ENCODE peak calls at places on chromosomes 5 and 9, in four cellular contexts. One of them, this sample, is unnamed.

GRCh38 chr9:107546859-107547258 is 57.3 kb upstream of the KLF4 start:
- DNase-seq in NB4: no peak
- DNase-seq in WTC11: no peak
- DNase-seq in fibroblast of pulmonary artery: no peak
- DNase-seq in this sample: no peak

GRCh38 chr9:70542339-70542931 is 128.0 kb upstream of the KLF9 start:
- DNase-seq in NB4: no peak
- DNase-seq in WTC11: no peak
- DNase-seq in fibroblast of pulmonary artery: no peak
- DNase-seq in this sample: no peak

GRCh38 chr5:132003170-132003744 is 8.2 kb downstream of the ACSL6 start:
- DNase-seq in NB4: no peak
- DNase-seq in WTC11: peak; percentile 68
- DNase-seq in fibroblast of pulmonary artery: peak; percentile 20
- DNase-seq in this sample: no peak

GRCh38 chr5:1051366-1051720 is 42.7 kb downstream of the NKD2 start:
- DNase-seq in NB4: no peak
- DNase-seq in WTC11: no peak
- DNase-seq in fibroblast of pulmonary artery: no peak
- DNase-seq in this sample: no peak

GRCh38 chr9:113963017-113963620 is 87.0 kb downstream of the ZNF618 start:
- DNase-seq in NB4: peak; percentile 70
- DNase-seq in WTC11: peak; percentile 78
- DNase-seq in fibroblast of pulmonary artery: peak; percentile 75
- DNase-seq in this sample: peak; percentile 39

GRCh38 chr9:106487256-106487655 is 375.7 kb upstream of the ZNF462 start:
- DNase-seq in NB4: no peak
- DNase-seq in WTC11: no peak
- DNase-seq in fibroblast of pulmonary artery: no peak
- DNase-seq in this sample: no peak

GRCh38 chr5:96823900-96824351 is 16.2 kb upstream of the ERAP1 start:
- DNase-seq in NB4: no peak
- DNase-seq in WTC11: no peak
- DNase-seq in fibroblast of pulmonary artery: peak; percentile 54
- DNase-seq in this sample: peak; percentile 97

GRCh38 chr5:163104496-163104895 is 332.9 kb upstream of the CCNG1 start:
- DNase-seq in NB4: peak; percentile 40
- DNase-seq in WTC11: peak; percentile 69
- DNase-seq in fibroblast of pulmonary artery: no peak
- DNase-seq in this sample: no peak

GRCh38 chr9:29796291-29796952 is 2223.1 kb upstream of the C9orf72 start:
- DNase-seq in NB4: no peak
- DNase-seq in WTC11: no peak
- DNase-seq in fibroblast of pulmonary artery: no peak
- DNase-seq in this sample: no peak

GRCh38 chr5:94080390-94080789 is 339.0 kb upstream of the POU5F2 start:
- DNase-seq in NB4: no peak
- DNase-seq in WTC11: no peak
- DNase-seq in fibroblast of pulmonary artery: no peak
- DNase-seq in this sample: no peak

GRCh38 chr9:70399141-70399540 is 15.3 kb downstream of the KLF9 start:
- DNase-seq in NB4: no peak
- DNase-seq in WTC11: no peak
- DNase-seq in fibroblast of pulmonary artery: no peak
- DNase-seq in this sample: no peak

GRCh38 chr9:128807827-128808226 is 10.5 kb upstream of the ENDOG start:
- DNase-seq in NB4: no peak
- DNase-seq in WTC11: no peak
- DNase-seq in fibroblast of pulmonary artery: no peak
- DNase-seq in this sample: no peak

GRCh38 chr5:28313543-28314334 is 1275.4 kb upstream of the CDH9 start:
- DNase-seq in NB4: no peak
- DNase-seq in WTC11: no peak
- DNase-seq in fibroblast of pulmonary artery: peak; percentile 42
- DNase-seq in this sample: no peak

GRCh38 chr9:93532121-93532520 is 44.3 kb upstream of the PHF2 start:
- DNase-seq in NB4: no peak
- DNase-seq in WTC11: no peak
- DNase-seq in fibroblast of pulmonary artery: no peak
- DNase-seq in this sample: no peak

GRCh38 chr9:125747765-125748510 is 765 bp downstream of the PBX3 start:
- DNase-seq in NB4: peak; percentile 47
- DNase-seq in WTC11: peak; percentile 40
- DNase-seq in fibroblast of pulmonary artery: no peak
- DNase-seq in this sample: no peak

GRCh38 chr5:53362521-53362941 is 117.9 kb upstream of the FST start:
- DNase-seq in NB4: no peak
- DNase-seq in WTC11: no peak
- DNase-seq in fibroblast of pulmonary artery: peak; percentile 98
- DNase-seq in this sample: peak; percentile 99

GRCh38 chr5:129973716-129974426 is 69.6 kb downstream of the CHSY3 start:
- DNase-seq in NB4: no peak
- DNase-seq in WTC11: no peak
- DNase-seq in fibroblast of pulmonary artery: peak; percentile 48
- DNase-seq in this sample: no peak

GRCh38 chr9:88084816-88085215 is 53.5 kb downstream of the SPATA31C2 start:
- DNase-seq in NB4: no peak
- DNase-seq in WTC11: no peak
- DNase-seq in fibroblast of pulmonary artery: peak; percentile 9
- DNase-seq in this sample: peak; percentile 14

GRCh38 chr9:35605336-35606137 is 475 bp downstream of the TESK1 start:
- DNase-seq in NB4: peak; percentile 63
- DNase-seq in WTC11: peak; percentile 48
- DNase-seq in fibroblast of pulmonary artery: peak; percentile 8
- DNase-seq in this sample: no peak

GRCh38 chr9:127180457-127181314 is 58.3 kb upstream of the ANGPTL2 start:
- DNase-seq in NB4: no peak
- DNase-seq in WTC11: peak; percentile 5
- DNase-seq in fibroblast of pulmonary artery: no peak
- DNase-seq in this sample: no peak

GRCh38 chr5:128844354-128844923 is 120.8 kb upstream of the SLC27A6 start:
- DNase-seq in NB4: peak; percentile 25
- DNase-seq in WTC11: no peak
- DNase-seq in fibroblast of pulmonary artery: peak; percentile 60
- DNase-seq in this sample: peak; percentile 6

GRCh38 chr5:208449-209114 is 9.4 kb downstream of the CCDC127 start:
- DNase-seq in NB4: no peak
- DNase-seq in WTC11: no peak
- DNase-seq in fibroblast of pulmonary artery: no peak
- DNase-seq in this sample: no peak

GRCh38 chr9:115739096-115739875 is 414.3 kb upstream of the PAPPA start:
- DNase-seq in NB4: no peak
- DNase-seq in WTC11: no peak
- DNase-seq in fibroblast of pulmonary artery: peak; percentile 52
- DNase-seq in this sample: no peak

GRCh38 chr9:129958771-129959170 is 84.2 kb downstream of the FNBP1 start:
- DNase-seq in NB4: no peak
- DNase-seq in WTC11: no peak
- DNase-seq in fibroblast of pulmonary artery: no peak
- DNase-seq in this sample: no peak

GRCh38 chr5:148829734-148830133 is 3.3 kb downstream of the ADRB2 start:
- DNase-seq in NB4: no peak
- DNase-seq in WTC11: no peak
- DNase-seq in fibroblast of pulmonary artery: no peak
- DNase-seq in this sample: no peak

GRCh38 chr9:87787735-87788134 is 61.8 kb downstream of the CTSL start:
- DNase-seq in NB4: peak; percentile 66
- DNase-seq in WTC11: no peak
- DNase-seq in fibroblast of pulmonary artery: peak; percentile 7
- DNase-seq in this sample: no peak

GRCh38 chr9:126860077-126860756 is at the start of gene ZBTB34:
- DNase-seq in NB4: peak; percentile 75
- DNase-seq in WTC11: peak; percentile 83
- DNase-seq in fibroblast of pulmonary artery: peak; percentile 39
- DNase-seq in this sample: no peak

GRCh38 chr9:16207161-16207560 is 654.3 kb downstream of the CCDC171 start:
- DNase-seq in NB4: peak; percentile 73
- DNase-seq in WTC11: no peak
- DNase-seq in fibroblast of pulmonary artery: peak; percentile 60
- DNase-seq in this sample: no peak

GRCh38 chr5:72955143-72955767 is 586 bp upstream of the FCHO2 start:
- DNase-seq in NB4: peak; percentile 52
- DNase-seq in WTC11: peak; percentile 70
- DNase-seq in fibroblast of pulmonary artery: peak; percentile 80
- DNase-seq in this sample: no peak

GRCh38 chr9:21153688-21154608 is 12.3 kb upstream of the IFNW1 start:
- DNase-seq in NB4: peak; percentile 91
- DNase-seq in WTC11: no peak
- DNase-seq in fibroblast of pulmonary artery: peak; percentile 31
- DNase-seq in this sample: no peak

GRCh38 chr9:6584881-6585597 is 60.5 kb downstream of the GLDC start:
- DNase-seq in NB4: peak; percentile 64
- DNase-seq in WTC11: no peak
- DNase-seq in fibroblast of pulmonary artery: peak; percentile 68
- DNase-seq in this sample: peak; percentile 29

GRCh38 chr5:103513696-103514095 is 48.9 kb downstream of the NUDT12 start:
- DNase-seq in NB4: no peak
- DNase-seq in WTC11: no peak
- DNase-seq in fibroblast of pulmonary artery: no peak
- DNase-seq in this sample: no peak

GRCh38 chr5:103514381-103514780 is 48.2 kb downstream of the NUDT12 start:
- DNase-seq in NB4: no peak
- DNase-seq in WTC11: no peak
- DNase-seq in fibroblast of pulmonary artery: no peak
- DNase-seq in this sample: no peak

GRCh38 chr5:103511554-103511885 is 51.1 kb downstream of the NUDT12 start:
- DNase-seq in NB4: no peak
- DNase-seq in WTC11: no peak
- DNase-seq in fibroblast of pulmonary artery: peak; percentile 31
- DNase-seq in this sample: peak; percentile 52

GRCh38 chr5:103512506-103512905 is 50.1 kb downstream of the NUDT12 start:
- DNase-seq in NB4: no peak
- DNase-seq in WTC11: no peak
- DNase-seq in fibroblast of pulmonary artery: no peak
- DNase-seq in this sample: no peak

DNA sequence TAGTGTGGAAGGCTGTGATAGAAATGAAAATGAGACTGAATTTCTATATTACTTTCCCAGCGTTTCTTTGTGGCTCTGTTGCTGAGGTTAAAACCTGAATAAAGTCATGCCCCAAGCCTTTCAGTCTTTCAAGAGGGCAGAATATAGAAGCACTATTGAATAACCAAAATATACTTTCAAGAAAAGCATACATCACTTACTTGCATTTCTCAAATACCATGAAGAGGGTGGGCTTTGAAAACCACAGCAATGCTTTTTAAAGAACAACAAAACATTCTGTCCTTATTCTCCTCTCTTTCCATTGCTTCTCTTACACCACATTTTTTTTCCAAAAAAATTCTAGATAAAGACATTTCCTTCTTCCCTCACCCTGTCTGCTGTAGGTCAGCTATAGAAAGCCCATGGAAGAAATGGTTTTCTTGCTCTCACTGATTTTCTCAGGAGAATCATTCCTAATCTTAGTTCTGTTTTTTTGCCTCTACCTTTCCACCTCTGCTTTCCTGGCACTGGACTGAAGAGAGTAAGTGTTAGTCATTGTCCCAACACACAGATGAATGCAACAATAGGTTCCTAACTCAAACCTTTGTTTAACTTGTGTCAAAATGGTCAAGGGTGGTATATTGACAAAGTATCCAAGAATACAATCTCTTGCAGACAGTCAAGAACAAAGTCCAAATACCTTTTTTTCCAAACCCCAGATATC is 51.6 kb downstream of the NUDT12 start:
- DNase-seq in NB4: no peak
- DNase-seq in WTC11: no peak
- DNase-seq in fibroblast of pulmonary artery: peak; percentile 39
- DNase-seq in this sample: no peak
- TF ChIP-seq CTCF in NB4: no peak
- TF ChIP-seq CTCF in WTC11: no peak
- TF ChIP-seq CTCF in fibroblast of pulmonary artery: no peak
- TF ChIP-seq CTCF in this sample: no peak

GRCh38 chr5:43312699-43313034 is 545 bp downstream of the HMGCS1 start:
- DNase-seq in NB4: peak; percentile 73
- DNase-seq in WTC11: no peak
- DNase-seq in fibroblast of pulmonary artery: no peak
- DNase-seq in this sample: no peak

GRCh38 chr5:43312076-43312620 is 1.1 kb downstream of the HMGCS1 start:
- DNase-seq in NB4: no peak
- DNase-seq in WTC11: no peak
- DNase-seq in fibroblast of pulmonary artery: no peak
- DNase-seq in this sample: no peak

GRCh38 chr5:43313854-43314457 is 744 bp upstream of the HMGCS1 start:
- DNase-seq in NB4: no peak
- DNase-seq in WTC11: no peak
- DNase-seq in fibroblast of pulmonary artery: peak; percentile 51
- DNase-seq in this sample: no peak

GRCh38 chr5:43314724-43315123 is 1.5 kb upstream of the HMGCS1 start:
- DNase-seq in NB4: no peak
- DNase-seq in WTC11: no peak
- DNase-seq in fibroblast of pulmonary artery: no peak
- DNase-seq in this sample: no peak

GRCh38 chr5:43313035-43313853 is at the start of gene HMGCS1:
- DNase-seq in NB4: peak; percentile 99
- DNase-seq in WTC11: peak; percentile 98
- DNase-seq in fibroblast of pulmonary artery: peak; percentile 100
- DNase-seq in this sample: peak; percentile 100
- TF ChIP-seq CTCF in NB4: no peak
- TF ChIP-seq CTCF in WTC11: no peak
- TF ChIP-seq CTCF in fibroblast of pulmonary artery: no peak
- TF ChIP-seq CTCF in this sample: no peak

DNA sequence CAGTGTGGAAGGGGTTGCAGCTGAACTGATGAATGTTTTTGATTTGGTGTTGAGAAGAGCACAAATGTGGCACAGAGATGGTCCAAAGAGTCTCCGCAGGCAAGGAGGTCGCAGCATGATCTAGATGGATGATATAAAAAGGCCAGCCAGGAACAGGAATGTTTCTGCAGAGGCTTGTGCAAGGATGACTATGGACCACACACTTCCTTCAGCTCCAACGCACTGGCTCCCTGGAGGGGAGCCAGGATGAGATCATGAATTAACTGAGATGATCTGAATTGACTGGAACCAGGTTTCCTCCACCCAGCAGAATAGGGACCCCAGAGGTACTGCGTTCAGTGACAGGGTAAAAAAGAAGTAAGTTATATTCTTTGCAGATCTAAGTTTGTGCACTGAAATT is 89.0 kb downstream of the ARSB start:
- DNase-seq in NB4: no peak
- DNase-seq in WTC11: no peak
- DNase-seq in fibroblast of pulmonary artery: peak; percentile 75
- DNase-seq in this sample: peak; percentile 33
- TF ChIP-seq CTCF in NB4: no peak
- TF ChIP-seq CTCF in WTC11: no peak
- TF ChIP-seq CTCF in fibroblast of pulmonary artery: no peak
- TF ChIP-seq CTCF in this sample: no peak

GRCh38 chr5:55634204-55634785 is 77.8 kb downstream of the SLC38A9 start:
- DNase-seq in NB4: no peak
- DNase-seq in WTC11: no peak
- DNase-seq in fibroblast of pulmonary artery: peak; percentile 84
- DNase-seq in this sample: no peak

GRCh38 chr5:55636177-55636576 is 75.9 kb downstream of the SLC38A9 start:
- DNase-seq in NB4: no peak
- DNase-seq in WTC11: no peak
- DNase-seq in fibroblast of pulmonary artery: peak; percentile 10
- DNase-seq in this sample: no peak

GRCh38 chr5:55634866-55635265 is 77.3 kb downstream of the SLC38A9 start:
- DNase-seq in NB4: no peak
- DNase-seq in WTC11: no peak
- DNase-seq in fibroblast of pulmonary artery: no peak
- DNase-seq in this sample: no peak

GRCh38 chr5:55636711-55637110 is 75.4 kb downstream of the SLC38A9 start:
- DNase-seq in NB4: peak; percentile 14
- DNase-seq in WTC11: no peak
- DNase-seq in fibroblast of pulmonary artery: peak; percentile 55
- DNase-seq in this sample: peak; percentile 12

GRCh38 chr5:55633574-55634203 is 78.4 kb downstream of the SLC38A9 start:
- DNase-seq in NB4: no peak
- DNase-seq in WTC11: no peak
- DNase-seq in fibroblast of pulmonary artery: peak; percentile 31
- DNase-seq in this sample: peak; percentile 74
- TF ChIP-seq CTCF in NB4: no peak
- TF ChIP-seq CTCF in WTC11: no peak
- TF ChIP-seq CTCF in fibroblast of pulmonary artery: no peak
- TF ChIP-seq CTCF in this sample: no peak

This sample was measured in HFFc6.